ENCODE peak calls at places on chromosomes 11 and 22, in eight cellular contexts. One of them, this sample, is unnamed.

GRCh38 chr11:117563556-117563955 is 233.5 kb downstream of the DSCAML1 start:
- DNase-seq in HT1080: no peak
- DNase-seq in activated CD8-positive, alpha-beta memory T cell treated with anti-CD3 and anti-CD28 coated beads, Interleukin-2, amount 10 ng/mL, durations not matched to agents 7 days and 5 days: no peak
- DNase-seq in ureter: no peak
- DNase-seq in MM.1S: no peak
- DNase-seq in COR-L47: no peak
- DNase-seq in kidney glomerular epithelial cell: no peak
- DNase-seq in effector memory CD8-positive, alpha-beta T cell: no peak
- DNase-seq in this sample: no peak

GRCh38 chr11:31114437-31114836 is 255.1 kb downstream of the DCDC1 start:
- DNase-seq in HT1080: no peak
- DNase-seq in activated CD8-positive, alpha-beta memory T cell treated with anti-CD3 and anti-CD28 coated beads, Interleukin-2, amount 10 ng/mL, durations not matched to agents 7 days and 5 days: no peak
- DNase-seq in ureter: no peak
- DNase-seq in MM.1S: no peak
- DNase-seq in COR-L47: no peak
- DNase-seq in kidney glomerular epithelial cell: peak
- DNase-seq in effector memory CD8-positive, alpha-beta T cell: no peak
- DNase-seq in this sample: no peak

GRCh38 chr11:575324-575995 is 810 bp upstream of the PHRF1 start:
- DNase-seq in HT1080: no peak
- DNase-seq in activated CD8-positive, alpha-beta memory T cell treated with anti-CD3 and anti-CD28 coated beads, Interleukin-2, amount 10 ng/mL, durations not matched to agents 7 days and 5 days: no peak
- DNase-seq in ureter: no peak
- DNase-seq in MM.1S: no peak
- DNase-seq in COR-L47: peak
- DNase-seq in kidney glomerular epithelial cell: no peak
- DNase-seq in effector memory CD8-positive, alpha-beta T cell: no peak
- DNase-seq in this sample: no peak

GRCh38 chr11:46664612-46665011 is 35.8 kb downstream of the ARHGAP1 start:
- DNase-seq in HT1080: no peak
- DNase-seq in activated CD8-positive, alpha-beta memory T cell treated with anti-CD3 and anti-CD28 coated beads, Interleukin-2, amount 10 ng/mL, durations not matched to agents 7 days and 5 days: no peak
- DNase-seq in ureter: no peak
- DNase-seq in MM.1S: no peak
- DNase-seq in COR-L47: no peak
- DNase-seq in kidney glomerular epithelial cell: no peak
- DNase-seq in effector memory CD8-positive, alpha-beta T cell: no peak
- DNase-seq in this sample: no peak

GRCh38 chr11:66124564-66124963 is 54.5 kb downstream of the PACS1 start:
- DNase-seq in HT1080: peak
- DNase-seq in activated CD8-positive, alpha-beta memory T cell treated with anti-CD3 and anti-CD28 coated beads, Interleukin-2, amount 10 ng/mL, durations not matched to agents 7 days and 5 days: no peak
- DNase-seq in ureter: no peak
- DNase-seq in MM.1S: no peak
- DNase-seq in COR-L47: no peak
- DNase-seq in kidney glomerular epithelial cell: no peak
- DNase-seq in effector memory CD8-positive, alpha-beta T cell: no peak
- DNase-seq in this sample: peak

GRCh38 chr22:46535876-46536558 is 1.4 kb downstream of the CELSR1 start:
- DNase-seq in HT1080: no peak
- DNase-seq in activated CD8-positive, alpha-beta memory T cell treated with anti-CD3 and anti-CD28 coated beads, Interleukin-2, amount 10 ng/mL, durations not matched to agents 7 days and 5 days: no peak
- DNase-seq in ureter: no peak
- DNase-seq in MM.1S: no peak
- DNase-seq in COR-L47: no peak
- DNase-seq in kidney glomerular epithelial cell: no peak
- DNase-seq in effector memory CD8-positive, alpha-beta T cell: no peak
- DNase-seq in this sample: no peak

GRCh38 chr11:65781152-65781961 is 581 bp upstream of the AP5B1 start:
- DNase-seq in HT1080: no peak
- DNase-seq in activated CD8-positive, alpha-beta memory T cell treated with anti-CD3 and anti-CD28 coated beads, Interleukin-2, amount 10 ng/mL, durations not matched to agents 7 days and 5 days: no peak
- DNase-seq in ureter: no peak
- DNase-seq in MM.1S: no peak
- DNase-seq in COR-L47: no peak
- DNase-seq in kidney glomerular epithelial cell: no peak
- DNase-seq in effector memory CD8-positive, alpha-beta T cell: peak
- DNase-seq in this sample: no peak

GRCh38 chr11:75443043-75443442 is 10.0 kb upstream of the KLHL35 start:
- DNase-seq in HT1080: no peak
- DNase-seq in activated CD8-positive, alpha-beta memory T cell treated with anti-CD3 and anti-CD28 coated beads, Interleukin-2, amount 10 ng/mL, durations not matched to agents 7 days and 5 days: no peak
- DNase-seq in ureter: no peak
- DNase-seq in MM.1S: no peak
- DNase-seq in COR-L47: no peak
- DNase-seq in kidney glomerular epithelial cell: no peak
- DNase-seq in effector memory CD8-positive, alpha-beta T cell: no peak
- DNase-seq in this sample: no peak

GRCh38 chr11:112724194-112724790 is 236.9 kb upstream of the NCAM1 start:
- DNase-seq in HT1080: no peak
- DNase-seq in activated CD8-positive, alpha-beta memory T cell treated with anti-CD3 and anti-CD28 coated beads, Interleukin-2, amount 10 ng/mL, durations not matched to agents 7 days and 5 days: no peak
- DNase-seq in ureter: no peak
- DNase-seq in MM.1S: no peak
- DNase-seq in COR-L47: peak
- DNase-seq in kidney glomerular epithelial cell: no peak
- DNase-seq in effector memory CD8-positive, alpha-beta T cell: no peak
- DNase-seq in this sample: no peak